ENCODE peak calls at places on chromosomes 5 and 9, in nine cellular contexts. One of them, this sample, is unnamed.

GRCh38 chr5:10653033-10653432 is 89.2 kb downstream of the ANKRD33B start:
- DNase-seq in GM12891: no peak
- DNase-seq in A549: no peak
- DNase-seq in prostate gland: no peak
- DNase-seq in stomach: no peak
- DNase-seq in HCT116: no peak
- DNase-seq in gastrocnemius medialis: peak
- DNase-seq in right lobe of liver: no peak
- DNase-seq in adrenal gland: no peak
- DNase-seq in this sample: no peak

GRCh38 chr5:1543398-1544293 is 19.9 kb upstream of the LPCAT1 start:
- DNase-seq in GM12891: no peak
- DNase-seq in A549: no peak
- DNase-seq in prostate gland: no peak
- DNase-seq in stomach: no peak
- DNase-seq in HCT116: no peak
- DNase-seq in gastrocnemius medialis: no peak
- DNase-seq in right lobe of liver: peak
- DNase-seq in adrenal gland: no peak
- DNase-seq in this sample: no peak

GRCh38 chr5:122089614-122090013 is 11.6 kb upstream of the LOX start:
- DNase-seq in GM12891: no peak
- DNase-seq in A549: no peak
- DNase-seq in prostate gland: no peak
- DNase-seq in stomach: no peak
- DNase-seq in HCT116: no peak
- DNase-seq in gastrocnemius medialis: no peak
- DNase-seq in right lobe of liver: no peak
- DNase-seq in adrenal gland: no peak
- DNase-seq in this sample: no peak

GRCh38 chr5:39716532-39716971 is 291.8 kb upstream of the DAB2 start:
- DNase-seq in GM12891: no peak
- DNase-seq in A549: peak
- DNase-seq in prostate gland: no peak
- DNase-seq in stomach: peak
- DNase-seq in HCT116: peak
- DNase-seq in gastrocnemius medialis: no peak
- DNase-seq in right lobe of liver: peak
- DNase-seq in adrenal gland: peak
- DNase-seq in this sample: no peak

GRCh38 chr5:116478461-116478860 is 96.2 kb downstream of the SEMA6A start:
- DNase-seq in GM12891: no peak
- DNase-seq in A549: no peak
- DNase-seq in prostate gland: no peak
- DNase-seq in stomach: no peak
- DNase-seq in HCT116: no peak
- DNase-seq in gastrocnemius medialis: no peak
- DNase-seq in right lobe of liver: no peak
- DNase-seq in adrenal gland: no peak
- DNase-seq in this sample: no peak

GRCh38 chr5:39423331-39423751 is 1.4 kb downstream of the DAB2 start:
- DNase-seq in GM12891: no peak
- DNase-seq in A549: peak
- DNase-seq in prostate gland: no peak
- DNase-seq in stomach: no peak
- DNase-seq in HCT116: no peak
- DNase-seq in gastrocnemius medialis: no peak
- DNase-seq in right lobe of liver: no peak
- DNase-seq in adrenal gland: peak
- DNase-seq in this sample: no peak

GRCh38 chr9:120874226-120874839 is 2.7 kb downstream of the PHF19 start:
- DNase-seq in GM12891: no peak
- DNase-seq in A549: no peak
- DNase-seq in prostate gland: no peak
- DNase-seq in stomach: no peak
- DNase-seq in HCT116: no peak
- DNase-seq in gastrocnemius medialis: no peak
- DNase-seq in right lobe of liver: no peak
- DNase-seq in adrenal gland: no peak
- DNase-seq in this sample: no peak

GRCh38 chr5:77844408-77845272 is 68.5 kb upstream of the TBCA start:
- DNase-seq in GM12891: no peak
- DNase-seq in A549: no peak
- DNase-seq in prostate gland: no peak
- DNase-seq in stomach: no peak
- DNase-seq in HCT116: no peak
- DNase-seq in gastrocnemius medialis: no peak
- DNase-seq in right lobe of liver: no peak
- DNase-seq in adrenal gland: no peak
- DNase-seq in this sample: peak

GRCh38 chr9:98057095-98057799 is 715 bp downstream of the NANS start:
- DNase-seq in GM12891: no peak
- DNase-seq in A549: no peak
- DNase-seq in prostate gland: no peak
- DNase-seq in stomach: no peak
- DNase-seq in HCT116: no peak
- DNase-seq in gastrocnemius medialis: no peak
- DNase-seq in right lobe of liver: no peak
- DNase-seq in adrenal gland: no peak
- DNase-seq in this sample: no peak

GRCh38 chr5:74326571-74327338 is 313.8 kb downstream of the ENC1 start:
- DNase-seq in GM12891: peak
- DNase-seq in A549: peak
- DNase-seq in prostate gland: peak
- DNase-seq in stomach: peak
- DNase-seq in HCT116: peak
- DNase-seq in gastrocnemius medialis: no peak
- DNase-seq in right lobe of liver: no peak
- DNase-seq in adrenal gland: no peak
- DNase-seq in this sample: peak

GRCh38 chr5:111461261-111461671 is 51.1 kb downstream of the STARD4 start:
- DNase-seq in GM12891: no peak
- DNase-seq in A549: peak
- DNase-seq in prostate gland: no peak
- DNase-seq in stomach: no peak
- DNase-seq in HCT116: no peak
- DNase-seq in gastrocnemius medialis: no peak
- DNase-seq in right lobe of liver: no peak
- DNase-seq in adrenal gland: peak
- DNase-seq in this sample: no peak

GRCh38 chr9:77013186-77013931 is 6.1 kb upstream of the FOXB2 start:
- DNase-seq in GM12891: no peak
- DNase-seq in A549: no peak
- DNase-seq in prostate gland: no peak
- DNase-seq in stomach: no peak
- DNase-seq in HCT116: no peak
- DNase-seq in gastrocnemius medialis: no peak
- DNase-seq in right lobe of liver: no peak
- DNase-seq in adrenal gland: no peak
- DNase-seq in this sample: no peak

GRCh38 chr5:669111-669841 is 23.9 kb downstream of the TPPP start:
- DNase-seq in GM12891: peak
- DNase-seq in A549: no peak
- DNase-seq in prostate gland: no peak
- DNase-seq in stomach: peak
- DNase-seq in HCT116: no peak
- DNase-seq in gastrocnemius medialis: no peak
- DNase-seq in right lobe of liver: no peak
- DNase-seq in adrenal gland: no peak
- DNase-seq in this sample: no peak

DNA sequence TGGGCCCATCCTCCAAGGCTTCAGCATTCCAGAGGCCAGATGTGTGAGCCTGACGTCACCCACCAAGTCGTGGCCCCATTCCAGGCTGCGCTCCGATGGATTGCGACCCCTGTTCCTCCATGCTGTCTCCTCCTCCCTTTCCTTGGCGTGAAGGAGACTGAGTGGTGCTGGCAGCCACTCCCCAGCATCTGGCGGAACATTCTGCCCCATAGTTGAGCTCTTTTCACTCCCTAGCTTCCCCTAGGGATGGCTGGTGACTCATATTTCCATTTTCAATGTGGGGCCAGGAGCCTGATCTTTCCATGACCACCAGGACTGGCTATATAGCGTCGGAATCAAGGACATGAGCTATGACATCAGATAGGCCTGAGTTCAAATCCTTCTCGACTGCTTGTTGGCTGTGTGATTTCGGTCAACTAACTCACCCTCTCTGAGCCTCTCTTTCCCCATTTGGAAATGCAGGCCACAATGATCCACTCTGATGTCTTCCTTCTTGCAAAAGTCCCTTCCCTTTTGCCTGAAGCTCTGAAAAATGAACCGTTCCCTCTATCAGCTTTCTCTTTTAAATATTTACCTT is 24.5 kb upstream of the DUSP1 start:
- DNase-seq in GM12891: no peak
- DNase-seq in A549: peak
- DNase-seq in prostate gland: no peak
- DNase-seq in stomach: peak
- DNase-seq in HCT116: no peak
- DNase-seq in gastrocnemius medialis: peak
- DNase-seq in right lobe of liver: peak
- DNase-seq in adrenal gland: peak
- DNase-seq in this sample: no peak
- TF ChIP-seq POLR2A in GM12891: no peak
- TF ChIP-seq POLR2A in A549: no peak
- TF ChIP-seq POLR2A in prostate gland: no peak
- TF ChIP-seq POLR2A in stomach: no peak
- TF ChIP-seq POLR2A in HCT116: no peak
- TF ChIP-seq POLR2A in gastrocnemius medialis: no peak
- TF ChIP-seq POLR2A in right lobe of liver: no peak
- TF ChIP-seq POLR2A in adrenal gland: no peak
- TF ChIP-seq POLR2A in this sample: no peak

GRCh38 chr5:68289576-68289975 is 74.0 kb downstream of the PIK3R1 start:
- DNase-seq in GM12891: no peak
- DNase-seq in A549: no peak
- DNase-seq in prostate gland: no peak
- DNase-seq in stomach: no peak
- DNase-seq in HCT116: no peak
- DNase-seq in gastrocnemius medialis: no peak
- DNase-seq in right lobe of liver: no peak
- DNase-seq in adrenal gland: no peak
- DNase-seq in this sample: no peak
- TF ChIP-seq POLR2A in GM12891: no peak
- TF ChIP-seq POLR2A in A549: no peak
- TF ChIP-seq POLR2A in prostate gland: no peak
- TF ChIP-seq POLR2A in stomach: no peak
- TF ChIP-seq POLR2A in HCT116: no peak
- TF ChIP-seq POLR2A in gastrocnemius medialis: no peak
- TF ChIP-seq POLR2A in right lobe of liver: no peak
- TF ChIP-seq POLR2A in adrenal gland: no peak
- TF ChIP-seq POLR2A in this sample: no peak

DNA sequence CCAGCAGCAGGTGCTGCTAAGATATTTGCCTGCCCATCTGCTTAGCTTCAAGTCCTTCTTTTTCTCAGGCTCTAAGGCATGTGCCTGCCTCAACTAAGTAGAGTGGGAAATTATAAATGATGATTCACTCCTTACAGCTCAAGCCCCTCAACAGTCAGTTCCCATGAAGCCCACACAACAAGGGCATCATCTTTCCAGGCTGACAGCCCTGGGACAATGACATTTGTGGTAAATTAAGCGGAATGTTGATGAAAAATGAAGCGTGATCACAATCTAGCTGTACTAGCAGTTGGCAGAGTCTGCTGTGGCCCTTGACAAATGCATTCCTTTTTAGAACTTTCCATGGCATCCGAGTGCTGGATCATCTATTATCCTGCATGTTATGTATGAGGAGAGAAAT is 548.6 kb downstream of the KIF4B start:
- DNase-seq in GM12891: no peak
- DNase-seq in A549: no peak
- DNase-seq in prostate gland: no peak
- DNase-seq in stomach: no peak
- DNase-seq in HCT116: no peak
- DNase-seq in gastrocnemius medialis: no peak
- DNase-seq in right lobe of liver: no peak
- DNase-seq in adrenal gland: no peak
- DNase-seq in this sample: no peak
- TF ChIP-seq POLR2A in GM12891: no peak
- TF ChIP-seq POLR2A in A549: no peak
- TF ChIP-seq POLR2A in prostate gland: no peak
- TF ChIP-seq POLR2A in stomach: no peak
- TF ChIP-seq POLR2A in HCT116: no peak
- TF ChIP-seq POLR2A in gastrocnemius medialis: no peak
- TF ChIP-seq POLR2A in right lobe of liver: no peak
- TF ChIP-seq POLR2A in adrenal gland: no peak
- TF ChIP-seq POLR2A in this sample: no peak

GRCh38 chr5:53557386-53557785 is 3.1 kb upstream of the NDUFS4 start:
- DNase-seq in GM12891: no peak
- DNase-seq in A549: no peak
- DNase-seq in prostate gland: no peak
- DNase-seq in stomach: no peak
- DNase-seq in HCT116: no peak
- DNase-seq in gastrocnemius medialis: no peak
- DNase-seq in right lobe of liver: no peak
- DNase-seq in adrenal gland: no peak
- DNase-seq in this sample: no peak

GRCh38 chr5:53558966-53559365 is 1.5 kb upstream of the NDUFS4 start:
- DNase-seq in GM12891: no peak
- DNase-seq in A549: no peak
- DNase-seq in prostate gland: no peak
- DNase-seq in stomach: no peak
- DNase-seq in HCT116: no peak
- DNase-seq in gastrocnemius medialis: no peak
- DNase-seq in right lobe of liver: no peak
- DNase-seq in adrenal gland: no peak
- DNase-seq in this sample: no peak

GRCh38 chr5:53560028-53560427 is 411 bp upstream of the NDUFS4 start:
- DNase-seq in GM12891: no peak
- DNase-seq in A549: no peak
- DNase-seq in prostate gland: no peak
- DNase-seq in stomach: no peak
- DNase-seq in HCT116: no peak
- DNase-seq in gastrocnemius medialis: no peak
- DNase-seq in right lobe of liver: no peak
- DNase-seq in adrenal gland: no peak
- DNase-seq in this sample: no peak

GRCh38 chr5:53556001-53556400 is 4.4 kb upstream of the NDUFS4 start:
- DNase-seq in GM12891: no peak
- DNase-seq in A549: no peak
- DNase-seq in prostate gland: no peak
- DNase-seq in stomach: no peak
- DNase-seq in HCT116: no peak
- DNase-seq in gastrocnemius medialis: no peak
- DNase-seq in right lobe of liver: no peak
- DNase-seq in adrenal gland: no peak
- DNase-seq in this sample: no peak

DNA sequence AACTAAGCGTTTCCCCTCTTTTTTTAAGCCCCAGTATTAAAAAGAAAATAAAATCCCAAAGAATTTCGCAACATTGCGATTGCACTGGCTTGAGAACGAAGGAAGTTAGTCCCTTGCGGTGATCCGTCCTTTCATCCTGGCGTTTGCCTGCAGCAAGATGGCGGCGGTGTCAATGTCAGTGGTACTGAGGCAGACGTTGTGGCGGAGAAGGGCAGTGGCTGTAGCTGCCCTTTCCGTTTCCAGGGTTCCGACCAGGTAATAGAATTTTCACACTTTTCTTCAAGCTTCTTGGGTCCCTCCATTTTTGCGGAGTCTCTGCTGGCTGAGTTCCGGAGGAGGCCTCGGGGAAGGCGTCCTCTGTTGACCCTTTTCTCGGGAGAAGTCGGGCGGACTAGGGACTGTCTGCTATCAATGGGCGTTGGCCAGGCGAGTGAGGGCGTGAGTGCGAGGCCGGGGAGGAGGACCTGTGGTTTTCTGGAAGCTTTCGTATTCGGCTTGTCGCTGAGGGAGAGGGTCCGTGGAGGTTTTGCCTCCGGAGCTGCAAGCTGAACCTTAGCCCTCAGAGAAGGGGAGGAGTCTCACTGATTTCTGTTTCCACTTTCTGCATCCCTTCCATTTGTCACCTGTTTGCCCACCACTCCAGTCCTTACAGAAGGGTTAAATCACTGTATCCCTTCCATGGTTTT is at the start of gene NDUFS4:
- DNase-seq in GM12891: peak
- DNase-seq in A549: peak
- DNase-seq in prostate gland: peak
- DNase-seq in stomach: peak
- DNase-seq in HCT116: peak
- DNase-seq in gastrocnemius medialis: peak
- DNase-seq in right lobe of liver: peak
- DNase-seq in adrenal gland: peak
- DNase-seq in this sample: peak
- TF ChIP-seq POLR2A in GM12891: peak
- TF ChIP-seq POLR2A in A549: peak
- TF ChIP-seq POLR2A in prostate gland: no peak
- TF ChIP-seq POLR2A in stomach: no peak
- TF ChIP-seq POLR2A in HCT116: peak
- TF ChIP-seq POLR2A in gastrocnemius medialis: peak
- TF ChIP-seq POLR2A in right lobe of liver: peak
- TF ChIP-seq POLR2A in adrenal gland: peak
- TF ChIP-seq POLR2A in this sample: peak